ENCODE peak calls at places on chromosomes 1 and 21, in four cellular contexts. C is activated CD8-positive, alpha-beta memory T cell treated with anti-CD3 and anti-CD28 coated beads for 24 hours; N is psoas muscle; H is NCI-H69. O is an unnamed sample.

GRCh38 chr1:28296401-28297220 is 32.2 kb upstream of the MED18 start:
- DNase-seq in C (no peak), N (no peak), H (peak), O (no peak)

GRCh38 chr1:66355756-66356155 is 178.2 kb upstream of the SGIP1 start:
- DNase-seq in C (no peak), N (no peak), H (no peak), O (no peak)

GRCh38 chr1:167388976-167389375 is 129.4 kb downstream of the CD247 start:
- DNase-seq in C (no peak), N (no peak), H (peak), O (no peak)

GRCh38 chr1:43437031-43437973 is 16.4 kb downstream of the HYI start:
- DNase-seq in C (no peak), N (no peak), H (no peak), O (no peak)

GRCh38 chr21:26169061-26169610 is 1.4 kb downstream of the APP start:
- DNase-seq in C (peak), N (peak), H (peak), O (peak)

GRCh38 chr1:107496002-107496401 is 355.2 kb downstream of the NTNG1 start:
- DNase-seq in C (no peak), N (no peak), H (peak), O (no peak)

GRCh38 chr1:27602510-27603319 is 1.2 kb downstream of the AHDC1 start:
- DNase-seq in C (peak), N (peak), H (peak), O (no peak)

GRCh38 chr1:236041899-236042618 is 22.8 kb downstream of the NID1 start:
- DNase-seq in C (no peak), N (no peak), H (no peak), O (no peak)

GRCh38 chr1:155184835-155185782 is 11.5 kb downstream of the TRIM46 start:
- DNase-seq in C (no peak), N (no peak), H (no peak), O (no peak)

GRCh38 chr1:198653815-198654413 is 15.1 kb downstream of the PTPRC start:
- DNase-seq in C (no peak), N (no peak), H (no peak), O (no peak)

GRCh38 chr1:29860681-29861080 is 624.4 kb downstream of the PTPRU start:
- DNase-seq in C (no peak), N (no peak), H (peak), O (no peak)

GRCh38 chr1:119341372-119341947 is 27.1 kb upstream of the HAO2 start:
- DNase-seq in C (no peak), N (no peak), H (no peak), O (no peak)

GRCh38 chr1:204152310-204153044 is 633 bp upstream of the ETNK2 start:
- DNase-seq in C (no peak), N (no peak), H (no peak), O (no peak)

GRCh38 chr1:31447210-31447609 is 34.2 kb downstream of the SERINC2 start:
- DNase-seq in C (no peak), N (no peak), H (peak), O (no peak)

GRCh38 chr1:170537798-170538503 is 6.0 kb downstream of the GORAB start:
- DNase-seq in C (no peak), N (no peak), H (no peak), O (no peak)

GRCh38 chr1:226349801-226350503 is 41.0 kb upstream of the LIN9 start:
- DNase-seq in C (no peak), N (no peak), H (peak), O (no peak)

GRCh38 chr1:171999756-172000155 is 158.5 kb downstream of the DNM3 start:
- DNase-seq in C (no peak), N (no peak), H (no peak), O (no peak)

GRCh38 chr1:18929686-18930085 is 26.8 kb downstream of the IFFO2 start:
- DNase-seq in C (no peak), N (no peak), H (no peak), O (no peak)

GRCh38 chr21:38869946-38870345 is 64.2 kb downstream of the ETS2 start:
- DNase-seq in C (no peak), N (no peak), H (peak), O (no peak)

GRCh38 chr21:38683222-38683621 is 122.5 kb upstream of the ETS2 start:
- DNase-seq in C (no peak), N (no peak), H (no peak), O (no peak)

GRCh38 chr1:154325583-154326545 is 539 bp downstream of the ATP8B2 start:
- DNase-seq in C (no peak), N (peak), H (peak), O (peak)

GRCh38 chr21:17387030-17387617 is 125.7 kb upstream of the CXADR start:
- DNase-seq in C (peak), N (no peak), H (peak), O (peak)

GRCh38 chr1:209650454-209650853 is 1.8 kb downstream of the LAMB3 start:
- DNase-seq in C (no peak), N (no peak), H (no peak), O (no peak)

GRCh38 chr21:38494688-38495087 is 3.6 kb downstream of the ERG start:
- DNase-seq in C (no peak), N (no peak), H (no peak), O (no peak)

GRCh38 chr1:151579436-151580225 is 32.2 kb upstream of the SNX27 start:
- DNase-seq in C (no peak), N (no peak), H (no peak), O (no peak)

GRCh38 chr1:8604041-8604942 is 213.1 kb downstream of the RERE start:
- DNase-seq in C (no peak), N (no peak), H (no peak), O (no peak)

GRCh38 chr1:22388666-22389455 is 62.8 kb upstream of the ZBTB40 start:
- DNase-seq in C (no peak), N (no peak), H (peak), O (no peak)

GRCh38 chr1:94982403-94982802 is 55.5 kb upstream of the CNN3 start:
- DNase-seq in C (no peak), N (no peak), H (no peak), O (no peak)

GRCh38 chr1:21229246-21230000 is 52.7 kb upstream of the EIF4G3 start:
- DNase-seq in C (no peak), N (no peak), H (no peak), O (no peak)

GRCh38 chr1:204103121-204103741 is 30.3 kb downstream of the SOX13 start:
- DNase-seq in C (no peak), N (no peak), H (no peak), O (no peak)

GRCh38 chr1:113660053-113660452 is 99.2 kb downstream of the PHTF1 start:
- DNase-seq in C (no peak), N (no peak), H (peak), O (no peak)

GRCh38 chr1:243730499-243731150 is 119.4 kb downstream of the AKT3 start:
- DNase-seq in C (no peak), N (peak), H (no peak), O (no peak)

GRCh38 chr1:187342495-187342894 is 513.7 kb downstream of the PLA2G4A start:
- DNase-seq in C (no peak), N (no peak), H (no peak), O (no peak)

GRCh38 chr21:35968564-35968963 is 91.8 kb downstream of the SETD4 start:
- DNase-seq in C (no peak), N (no peak), H (no peak), O (no peak)

GRCh38 chr1:67464058-67464457 is 33.9 kb upstream of the SERBP1 start:
- DNase-seq in C (no peak), N (no peak), H (no peak), O (no peak)

GRCh38 chr1:205585835-205586785 is 45.7 kb downstream of the ELK4 start:
- DNase-seq in C (no peak), N (no peak), H (peak), O (no peak)

GRCh38 chr1:106798991-106799390 is 257.5 kb upstream of the PRMT6 start:
- DNase-seq in C (no peak), N (no peak), H (no peak), O (no peak)

GRCh38 chr1:26538480-26539412 is 9.2 kb downstream of the RPS6KA1 start:
- DNase-seq in C (peak), N (no peak), H (peak), O (no peak)

GRCh38 chr1:47963568-47963973 is 33.6 kb downstream of the TRABD2B start:
- DNase-seq in C (no peak), N (no peak), H (no peak), O (no peak)

GRCh38 chr1:213983589-213984386 is 4.0 kb upstream of the PROX1 start:
- DNase-seq in C (no peak), N (no peak), H (peak), O (no peak)

O was measured in NCI-H1930.